ENCODE peak calls at places on chromosome 11, in four cellular contexts. J is endothelial cell, O is IMR-90, R is Calu3. I is an unnamed sample.

GRCh38 chr11:93845181-93846092 is 5.0 kb downstream of the VSTM5 start:
- DNase-seq in J (no peak), O (no peak), R (no peak), I (no peak)

GRCh38 chr11:132253469-132254264 is 883.3 kb downstream of the NTM start:
- DNase-seq in J (no peak), O (no peak), R (no peak), I (no peak)

GRCh38 chr11:115145316-115145715 is 358.9 kb downstream of the CADM1 start:
- DNase-seq in J (no peak), O (no peak), R (no peak), I (no peak)

GRCh38 chr11:61874460-61874809 is 16.9 kb downstream of the FADS3 start:
- DNase-seq in J (no peak), O (no peak), R (no peak), I (no peak)

GRCh38 chr11:9357041-9357440 is 27.4 kb upstream of the IPO7 start:
- DNase-seq in J (no peak), O (no peak), R (no peak), I (no peak)

GRCh38 chr11:2427721-2428321 is 16.5 kb downstream of the TRPM5 start:
- DNase-seq in J (no peak), O (no peak), R (no peak), I (no peak)

GRCh38 chr11:73175551-73176144 is 33.5 kb upstream of the FCHSD2 start:
- DNase-seq in J (no peak), O (no peak), R (no peak), I (no peak)

GRCh38 chr11:79081441-79082124 is 359.2 kb downstream of the TENM4 start:
- DNase-seq in J (no peak), O (peak; percentile 76), R (no peak), I (no peak)

GRCh38 chr11:62645660-62645933 is 816 bp downstream of the GANAB start:
- DNase-seq in J (no peak), O (no peak), R (no peak), I (no peak)

GRCh38 chr11:12003329-12003728 is 5.1 kb downstream of the DKK3 start:
- DNase-seq in J (no peak), O (no peak), R (no peak), I (no peak)

GRCh38 chr11:133942594-133942993 is 14.2 kb downstream of the IGSF9B start:
- DNase-seq in J (no peak), O (no peak), R (no peak), I (peak; percentile 52)

GRCh38 chr11:80024119-80024518 is 583.3 kb upstream of the TENM4 start:
- DNase-seq in J (no peak), O (no peak), R (no peak), I (no peak)

GRCh38 chr11:93209476-93209875 is 11.7 kb upstream of the SLC36A4 start:
- DNase-seq in J (no peak), O (no peak), R (no peak), I (no peak)

GRCh38 chr11:17418437-17418836 is 30.0 kb upstream of the KCNJ11 start:
- DNase-seq in J (no peak), O (no peak), R (no peak), I (no peak)

GRCh38 chr11:116851631-116852030 is 14.2 kb upstream of the APOA1 start:
- DNase-seq in J (no peak), O (no peak), R (no peak), I (no peak)

GRCh38 chr11:96111308-96111707 is 187.4 kb upstream of the MTMR2 start:
- DNase-seq in J (no peak), O (no peak), R (no peak), I (no peak)

GRCh38 chr11:65224939-65225283 is 36.9 kb upstream of the POLA2 start:
- DNase-seq in J (no peak), O (peak; percentile 79), R (peak; percentile 27), I (no peak)

GRCh38 chr11:22666700-22667439 is 459 bp downstream of the GAS2 start:
- DNase-seq in J (peak; percentile 55), O (no peak), R (peak; percentile 69), I (peak; percentile 72)

GRCh38 chr11:2158291-2158737 is 2.7 kb downstream of the INS start:
- DNase-seq in J (no peak), O (no peak), R (no peak), I (no peak)